ENCODE peak calls at places on chromosomes 12 and 14, in eight cellular contexts. L, S, Z, B, K, T, X and E are unnamed samples.
A peak's percentile ranks its signal among the peaks of the same experiment; 100 is the strongest.

GRCh38 chr14:51527073-51527472 is 124.6 kb upstream of the FRMD6 start:
- DNase-seq in L (no peak), S (no peak), Z (no peak), B (no peak), K (no peak), T (no peak), X (no peak), E (no peak)

GRCh38 chr12:124949066-124949465 is 34.6 kb upstream of the UBC start:
- DNase-seq in L (no peak), S (no peak), Z (no peak), B (no peak), K (no peak), T (no peak), X (no peak), E (no peak)

GRCh38 chr14:104970231-104971068 is 7.7 kb downstream of the AHNAK2 start:
- DNase-seq in L (peak; percentile 56), S (no peak), Z (peak; percentile 78), B (peak; percentile 64), K (peak; percentile 97), T (no peak), X (peak; percentile 35), E (no peak)

GRCh38 chr14:41899416-41899815 is 292.7 kb downstream of the LRFN5 start:
- DNase-seq in L (no peak), S (no peak), Z (no peak), B (no peak), K (no peak), T (no peak), X (no peak), E (no peak)

GRCh38 chr14:75315143-75315542 is 36.5 kb downstream of the FOS start:
- DNase-seq in L (no peak), S (no peak), Z (no peak), B (peak; percentile 43), K (peak; percentile 68), T (no peak), X (no peak), E (no peak)

GRCh38 chr14:100581228-100582145 is 5.7 kb downstream of the BEGAIN start:
- DNase-seq in L (no peak), S (no peak), Z (no peak), B (no peak), K (peak; percentile 45), T (no peak), X (no peak), E (no peak)

GRCh38 chr12:88418856-88419497 is 161.3 kb downstream of the KITLG start:
- DNase-seq in L (no peak), S (no peak), Z (no peak), B (no peak), K (no peak), T (no peak), X (no peak), E (no peak)

GRCh38 chr14:75369506-75369905 is 58.3 kb upstream of the JDP2 start:
- DNase-seq in L (no peak), S (no peak), Z (no peak), B (no peak), K (no peak), T (no peak), X (no peak), E (peak; percentile 18)

GRCh38 chr12:89470741-89471504 is 53.7 kb downstream of the GALNT4 start:
- DNase-seq in L (peak; percentile 42), S (peak; percentile 58), Z (peak; percentile 20), B (no peak), K (no peak), T (no peak), X (no peak), E (peak; percentile 85)

GRCh38 chr12:59087077-59087673 is 166.9 kb upstream of the LRIG3 start:
- DNase-seq in L (peak; percentile 3), S (no peak), Z (no peak), B (peak; percentile 15), K (no peak), T (peak; percentile 16), X (no peak), E (no peak)

GRCh38 chr12:65430571-65431306 is 152.3 kb downstream of the MSRB3 start:
- DNase-seq in L (peak; percentile 88), S (peak; percentile 10), Z (peak; percentile 4), B (no peak), K (no peak), T (no peak), X (no peak), E (no peak)

GRCh38 chr14:51957950-51958349 is 31.4 kb upstream of the RTRAF start:
- DNase-seq in L (no peak), S (no peak), Z (no peak), B (no peak), K (no peak), T (no peak), X (no peak), E (no peak)

GRCh38 chr14:38391334-38391733 is 135.4 kb upstream of the CLEC14A start:
- DNase-seq in L (no peak), S (no peak), Z (no peak), B (no peak), K (no peak), T (no peak), X (no peak), E (no peak)

GRCh38 chr12:112822056-112822455 is 30.5 kb downstream of the RPH3A start:
- DNase-seq in L (no peak), S (no peak), Z (no peak), B (no peak), K (no peak), T (no peak), X (no peak), E (no peak)

GRCh38 chr14:28673056-28673455 is 93.5 kb upstream of the FOXG1 start:
- DNase-seq in L (no peak), S (no peak), Z (no peak), B (no peak), K (no peak), T (no peak), X (no peak), E (no peak)

GRCh38 chr14:103738706-103739451 is 23.3 kb downstream of the ZFYVE21 start:
- DNase-seq in L (no peak), S (no peak), Z (no peak), B (no peak), K (peak; percentile 56), T (no peak), X (no peak), E (no peak)

GRCh38 chr12:100789146-100789545 is 5.4 kb upstream of the ANO4 start:
- DNase-seq in L (no peak), S (no peak), Z (no peak), B (no peak), K (no peak), T (no peak), X (no peak), E (no peak)

GRCh38 chr14:96797943-96798349 is 764 bp downstream of the VRK1 start:
- DNase-seq in L (no peak), S (peak; percentile 20), Z (peak; percentile 9), B (no peak), K (no peak), T (no peak), X (no peak), E (peak; percentile 81)

GRCh38 chr14:105474478-105475268 is at the start of gene CRIP2:
- DNase-seq in L (no peak), S (no peak), Z (peak; percentile 84), B (no peak), K (no peak), T (no peak), X (no peak), E (peak; percentile 71)

GRCh38 chr12:48954781-48955501 is 2.3 kb downstream of the ARF3 start:
- DNase-seq in L (no peak), S (no peak), Z (no peak), B (no peak), K (no peak), T (no peak), X (no peak), E (no peak)

GRCh38 chr12:48958049-48958388 is 732 bp upstream of the ARF3 start:
- DNase-seq in L (no peak), S (no peak), Z (no peak), B (no peak), K (no peak), T (no peak), X (no peak), E (no peak)

GRCh38 chr12:48954061-48954460 is 3.2 kb downstream of the ARF3 start:
- DNase-seq in L (no peak), S (no peak), Z (no peak), B (no peak), K (no peak), T (no peak), X (no peak), E (no peak)

GRCh38 chr12:48956279-48957140 is 777 bp downstream of the ARF3 start:
- DNase-seq in L (peak; percentile 93), S (peak; percentile 68), Z (peak; percentile 94), B (peak; percentile 84), K (peak; percentile 94), T (peak; percentile 60), X (no peak), E (no peak)

GRCh38 chr12:48957141-48958048 is at the start of gene ARF3:
- DNase-seq in L (peak; percentile 73), S (peak; percentile 84), Z (peak; percentile 96), B (peak; percentile 96), K (peak; percentile 97), T (peak; percentile 95), X (peak; percentile 58), E (peak; percentile 87)
- TF ChIP-seq POLR2A in L (peak; percentile 67), S (peak; percentile 56), Z (peak; percentile 68), B (peak; percentile 90), K (peak; percentile 66), T (peak; percentile 86), X (no peak), E (peak; percentile 43)

GRCh38 chr14:60839657-60840056 is 105.1 kb downstream of the MNAT1 start:
- DNase-seq in L (no peak), S (no peak), Z (no peak), B (no peak), K (no peak), T (no peak), X (no peak), E (no peak)
- TF ChIP-seq POLR2A in L (no peak), S (no peak), Z (no peak), B (no peak), K (no peak), T (no peak), X (no peak), E (no peak)

GRCh38 chr12:123714302-123714627 is 2.1 kb downstream of the ATP6V0A2 start:
- DNase-seq in L (no peak), S (no peak), Z (no peak), B (no peak), K (no peak), T (no peak), X (no peak), E (peak; percentile 26)
- TF ChIP-seq POLR2A in L (no peak), S (no peak), Z (no peak), B (no peak), K (no peak), T (no peak), X (no peak), E (no peak)

DNA sequence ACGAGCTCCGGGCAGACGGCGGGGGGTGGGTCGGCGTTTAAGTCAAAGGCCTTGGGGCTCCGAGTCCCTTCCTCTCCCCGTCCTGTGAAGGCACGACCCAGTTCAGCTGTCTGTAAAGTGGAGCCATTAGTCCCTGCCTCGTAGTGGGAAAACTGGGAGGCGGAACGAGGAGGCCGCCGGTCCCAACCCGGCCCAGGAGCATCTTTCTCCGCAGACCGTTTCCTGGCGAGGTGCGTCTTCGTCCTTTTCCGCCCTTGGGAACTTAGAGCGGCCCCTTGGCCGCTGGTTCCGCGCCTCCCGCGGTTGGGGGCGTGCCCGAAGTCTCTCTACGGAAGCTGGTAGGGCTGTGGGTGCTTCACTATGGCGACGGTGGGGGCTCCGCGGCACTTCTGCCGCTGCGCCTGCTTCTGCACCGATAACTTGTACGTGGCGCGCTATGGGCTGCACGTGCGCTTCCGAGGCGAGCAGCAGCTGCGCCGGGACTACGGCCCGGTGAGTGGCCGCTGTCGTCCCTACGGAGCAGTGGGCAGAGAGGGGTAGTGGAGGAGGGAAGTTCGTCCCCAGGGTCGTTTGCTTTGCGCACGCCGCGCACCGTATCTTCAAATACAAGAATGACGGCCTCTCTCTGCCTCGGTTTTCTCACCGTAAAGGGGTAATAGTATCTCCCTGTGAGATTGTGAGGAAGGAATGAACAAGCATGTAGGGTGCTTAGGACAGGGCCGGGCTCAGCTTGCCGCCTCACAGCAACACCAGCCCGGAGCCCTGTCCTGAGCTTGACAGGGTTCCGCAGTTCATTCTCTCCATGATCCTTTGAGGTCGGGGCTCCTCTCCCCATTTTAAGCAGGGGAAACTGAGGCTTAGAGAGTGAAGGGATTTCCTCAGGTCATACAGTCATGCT is at the start of gene OGFOD2:
- DNase-seq in L (peak; percentile 81), S (peak; percentile 85), Z (peak; percentile 93), B (peak; percentile 93), K (peak; percentile 95), T (peak; percentile 93), X (peak; percentile 51), E (peak; percentile 97)
- TF ChIP-seq POLR2A in L (peak; percentile 33), S (peak; percentile 75), Z (peak; percentile 68), B (peak; percentile 55), K (no peak), T (peak; percentile 78), X (no peak), E (peak; percentile 65)